ENCODE peak calls at places on chromosomes 1 and 21, in four cellular contexts. One of them, this sample, is unnamed.

GRCh38 chr1:210010161-210010560 is 72.1 kb downstream of the SYT14 start:
- DNase-seq in GM23338: no peak
- DNase-seq in fibroblast of mammary gland: no peak
- DNase-seq in A549: no peak
- DNase-seq in this sample: no peak

GRCh38 chr1:68213843-68214242 is 18.5 kb downstream of the WLS start:
- DNase-seq in fibroblast of mammary gland: peak
- DNase-seq in GM23338: no peak
- DNase-seq in A549: no peak
- DNase-seq in this sample: peak

GRCh38 chr1:1630965-1631792 is 794 bp upstream of the MMP23B start:
- DNase-seq in A549: no peak
- DNase-seq in GM23338: peak
- DNase-seq in fibroblast of mammary gland: peak
- DNase-seq in this sample: no peak

GRCh38 chr1:184367427-184368038 is 19.3 kb upstream of the C1orf21 start:
- DNase-seq in fibroblast of mammary gland: no peak
- DNase-seq in GM23338: no peak
- DNase-seq in A549: no peak
- DNase-seq in this sample: no peak

GRCh38 chr21:43767980-43768867 is 7.9 kb downstream of the CSTB start:
- DNase-seq in A549: peak
- DNase-seq in fibroblast of mammary gland: peak
- DNase-seq in GM23338: peak
- DNase-seq in this sample: peak

GRCh38 chr21:39046236-39046911 is 136.9 kb downstream of the PSMG1 start:
- DNase-seq in GM23338: no peak
- DNase-seq in A549: no peak
- DNase-seq in fibroblast of mammary gland: no peak
- DNase-seq in this sample: peak

GRCh38 chr1:98897479-98897878 is 107.2 kb downstream of the PLPPR5 start:
- DNase-seq in GM23338: no peak
- DNase-seq in A549: no peak
- DNase-seq in fibroblast of mammary gland: no peak
- DNase-seq in this sample: no peak

GRCh38 chr1:205587576-205587975 is 44.2 kb downstream of the ELK4 start:
- DNase-seq in fibroblast of mammary gland: no peak
- DNase-seq in A549: no peak
- DNase-seq in GM23338: no peak
- DNase-seq in this sample: no peak

GRCh38 chr21:46643379-46644177 is 8.1 kb downstream of the PRMT2 start:
- DNase-seq in fibroblast of mammary gland: no peak
- DNase-seq in A549: no peak
- DNase-seq in GM23338: no peak
- DNase-seq in this sample: no peak

GRCh38 chr1:55955237-55955636 is 624.1 kb downstream of the PLPP3 start:
- DNase-seq in GM23338: no peak
- DNase-seq in A549: no peak
- DNase-seq in fibroblast of mammary gland: no peak
- DNase-seq in this sample: peak

GRCh38 chr1:72442251-72442650 is 159.9 kb upstream of the NEGR1 start:
- DNase-seq in A549: no peak
- DNase-seq in GM23338: no peak
- DNase-seq in fibroblast of mammary gland: peak
- DNase-seq in this sample: no peak

GRCh38 chr1:9593492-9594465 is 5.1 kb downstream of the TMEM201 start:
- DNase-seq in fibroblast of mammary gland: peak
- DNase-seq in GM23338: peak
- DNase-seq in A549: no peak
- DNase-seq in this sample: peak

GRCh38 chr1:41599912-41600311 is 115.4 kb upstream of the EDN2 start:
- DNase-seq in fibroblast of mammary gland: peak
- DNase-seq in GM23338: peak
- DNase-seq in A549: no peak
- DNase-seq in this sample: no peak
- TF ChIP-seq CTCF in fibroblast of mammary gland: peak
- TF ChIP-seq CTCF in GM23338: peak
- TF ChIP-seq CTCF in A549: peak
- TF ChIP-seq CTCF in this sample: peak

DNA sequence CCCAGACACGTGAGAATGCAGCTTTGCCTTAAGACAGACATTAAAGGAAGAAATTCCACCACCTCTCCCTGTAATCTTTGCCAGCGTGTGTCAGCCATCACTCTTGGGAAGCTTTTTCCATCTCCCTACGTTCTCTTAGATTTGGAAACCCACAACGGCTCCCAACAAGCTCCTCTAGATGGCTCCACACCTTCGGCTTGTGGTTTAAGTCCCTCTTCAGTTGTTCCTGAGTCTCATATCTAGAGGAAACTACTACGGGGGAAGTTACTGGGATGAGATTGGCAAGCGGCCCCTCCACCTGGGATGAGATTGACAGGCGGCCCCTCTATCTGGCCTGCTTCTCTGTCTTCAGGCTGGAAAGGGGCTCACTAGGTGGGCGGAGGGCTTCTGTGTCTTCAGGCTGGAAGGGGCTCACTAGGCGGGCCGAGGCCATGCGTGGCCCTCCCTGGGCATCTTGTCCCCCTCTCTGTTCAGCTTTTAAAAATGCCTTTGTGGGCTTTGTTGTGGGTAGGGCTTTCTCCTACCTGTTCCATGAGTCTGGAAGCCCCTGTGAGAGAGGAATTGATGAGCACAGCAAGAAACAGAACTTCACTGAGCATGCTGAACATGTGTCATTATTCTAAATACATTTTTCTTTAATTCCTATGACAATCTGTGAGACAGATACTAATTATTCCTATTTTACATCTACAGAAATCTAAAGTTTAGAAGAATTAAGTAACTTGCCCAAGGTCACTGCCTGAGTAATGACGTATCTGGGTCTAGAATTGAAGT is 670.5 kb downstream of the KIF26B start:
- DNase-seq in GM23338: peak
- DNase-seq in fibroblast of mammary gland: peak
- DNase-seq in A549: no peak
- DNase-seq in this sample: no peak
- TF ChIP-seq CTCF in GM23338: peak
- TF ChIP-seq CTCF in fibroblast of mammary gland: peak
- TF ChIP-seq CTCF in A549: no peak
- TF ChIP-seq CTCF in this sample: no peak

GRCh38 chr1:51924455-51924854 is 45.9 kb upstream of the NRDC start:
- DNase-seq in fibroblast of mammary gland: peak
- DNase-seq in A549: no peak
- DNase-seq in GM23338: no peak
- DNase-seq in this sample: peak

GRCh38 chr1:51930329-51930728 is 51.8 kb upstream of the NRDC start:
- DNase-seq in GM23338: no peak
- DNase-seq in A549: no peak
- DNase-seq in fibroblast of mammary gland: no peak
- DNase-seq in this sample: no peak

GRCh38 chr1:51928896-51929295 is 50.4 kb upstream of the NRDC start:
- DNase-seq in A549: no peak
- DNase-seq in fibroblast of mammary gland: no peak
- DNase-seq in GM23338: no peak
- DNase-seq in this sample: peak

GRCh38 chr1:51927029-51927428 is 48.5 kb upstream of the NRDC start:
- DNase-seq in GM23338: no peak
- DNase-seq in fibroblast of mammary gland: peak
- DNase-seq in A549: no peak
- DNase-seq in this sample: no peak

GRCh38 chr1:51926171-51926812 is 47.8 kb upstream of the NRDC start:
- DNase-seq in A549: no peak
- DNase-seq in GM23338: peak
- DNase-seq in fibroblast of mammary gland: peak
- DNase-seq in this sample: peak
- TF ChIP-seq CTCF in A549: peak
- TF ChIP-seq CTCF in GM23338: peak
- TF ChIP-seq CTCF in fibroblast of mammary gland: peak
- TF ChIP-seq CTCF in this sample: peak

DNA sequence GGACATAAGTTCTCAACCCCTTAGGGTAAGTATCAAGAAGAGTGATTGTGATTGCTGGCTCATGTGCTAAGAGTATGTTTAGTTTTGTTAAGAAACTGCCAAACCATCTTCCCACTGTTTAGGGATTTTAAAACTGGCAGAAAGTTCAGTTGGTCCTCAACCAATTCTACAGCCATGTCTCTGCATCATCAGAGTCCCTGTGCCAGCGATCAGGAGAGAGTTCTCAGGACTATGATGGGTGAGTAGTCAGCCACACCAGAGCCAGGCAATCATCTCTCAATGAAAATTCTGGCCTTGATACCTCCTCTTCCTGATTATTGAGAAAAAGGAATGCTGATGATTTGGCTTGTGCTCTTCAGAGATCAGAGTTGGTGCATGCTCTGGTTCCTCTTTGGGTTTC is 193.8 kb downstream of the ZC3H11B start:
- DNase-seq in A549: no peak
- DNase-seq in GM23338: no peak
- DNase-seq in fibroblast of mammary gland: peak
- DNase-seq in this sample: no peak
- TF ChIP-seq CTCF in A549: no peak
- TF ChIP-seq CTCF in GM23338: no peak
- TF ChIP-seq CTCF in fibroblast of mammary gland: no peak
- TF ChIP-seq CTCF in this sample: no peak

GRCh38 chr1:206739411-206740076 is 31.0 kb upstream of the IL19 start:
- DNase-seq in GM23338: peak
- DNase-seq in fibroblast of mammary gland: no peak
- DNase-seq in A549: no peak
- DNase-seq in this sample: peak

GRCh38 chr1:206741142-206741701 is 29.4 kb upstream of the IL19 start:
- DNase-seq in fibroblast of mammary gland: no peak
- DNase-seq in A549: no peak
- DNase-seq in GM23338: no peak
- DNase-seq in this sample: no peak

GRCh38 chr1:206737729-206738222 is 32.8 kb upstream of the IL19 start:
- DNase-seq in A549: no peak
- DNase-seq in fibroblast of mammary gland: no peak
- DNase-seq in GM23338: no peak
- DNase-seq in this sample: no peak

GRCh38 chr1:206736878-206737728 is 33.5 kb upstream of the IL19 start:
- DNase-seq in A549: no peak
- DNase-seq in fibroblast of mammary gland: no peak
- DNase-seq in GM23338: no peak
- DNase-seq in this sample: no peak

GRCh38 chr1:206738370-206739366 is 31.9 kb upstream of the IL19 start:
- DNase-seq in GM23338: peak
- DNase-seq in A549: peak
- DNase-seq in fibroblast of mammary gland: peak
- DNase-seq in this sample: peak
- TF ChIP-seq CTCF in GM23338: peak
- TF ChIP-seq CTCF in A549: peak
- TF ChIP-seq CTCF in fibroblast of mammary gland: peak
- TF ChIP-seq CTCF in this sample: peak

GRCh38 chr1:54489627-54490240 is 58.3 kb upstream of the ACOT11 start:
- DNase-seq in A549: no peak
- DNase-seq in GM23338: no peak
- DNase-seq in fibroblast of mammary gland: no peak
- DNase-seq in this sample: no peak
- TF ChIP-seq CTCF in A549: peak
- TF ChIP-seq CTCF in GM23338: no peak
- TF ChIP-seq CTCF in fibroblast of mammary gland: no peak
- TF ChIP-seq CTCF in this sample: no peak

DNA sequence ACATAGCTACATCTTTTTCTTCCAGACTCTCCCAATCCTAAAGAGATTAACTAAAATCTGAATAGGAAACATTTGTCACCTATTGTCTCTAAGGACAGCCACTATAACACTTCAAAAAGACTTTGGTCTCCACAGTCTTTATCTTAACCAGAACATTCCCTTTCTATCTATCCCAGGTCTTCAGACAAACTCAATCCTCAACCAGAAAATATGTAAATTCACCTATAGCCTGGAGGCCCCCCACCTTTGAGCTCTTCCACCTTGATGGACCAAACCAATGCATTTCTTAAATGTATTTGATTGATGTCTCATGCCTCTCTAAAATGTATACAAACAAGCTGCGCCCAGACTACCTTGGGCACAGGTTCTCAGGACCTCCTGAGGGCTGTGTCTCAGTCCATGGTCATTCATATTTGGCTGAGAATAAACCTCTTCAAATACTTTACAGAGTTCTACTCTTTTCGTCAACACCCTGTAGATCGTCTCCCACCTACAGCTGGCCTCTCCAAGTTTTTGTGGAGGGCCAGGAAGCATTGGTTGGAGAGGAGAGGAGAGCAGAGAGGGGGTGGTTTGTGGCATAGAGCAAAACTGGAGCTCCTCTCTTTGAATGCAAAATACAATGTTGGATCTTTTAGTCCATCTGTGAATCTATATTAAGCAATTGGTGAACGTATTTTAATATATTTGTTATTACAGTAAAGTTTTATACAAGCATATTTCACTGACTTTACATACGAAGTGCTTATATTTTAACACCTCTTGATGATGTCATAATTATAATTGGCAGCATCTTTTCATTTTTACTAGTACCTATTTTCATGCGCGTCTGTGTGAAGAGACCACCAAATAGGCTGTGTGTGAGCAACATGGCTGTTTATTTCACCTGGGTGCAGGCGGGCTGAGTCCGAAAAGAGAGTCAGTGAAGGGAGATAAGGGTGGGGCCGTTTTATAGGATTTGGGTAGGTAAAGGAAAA is 230.7 kb upstream of the DUSP10 start:
- DNase-seq in fibroblast of mammary gland: no peak
- DNase-seq in A549: no peak
- DNase-seq in GM23338: peak
- DNase-seq in this sample: no peak
- TF ChIP-seq CTCF in fibroblast of mammary gland: no peak
- TF ChIP-seq CTCF in A549: no peak
- TF ChIP-seq CTCF in GM23338: no peak
- TF ChIP-seq CTCF in this sample: no peak

This sample was measured in bronchial epithelial cell.